ENCODE peak calls at places on chromosomes 6 and 20, in seven cellular contexts. U is right lobe of liver, I is cardiac muscle cell, Y is heart left ventricle, H is tibial artery, E is Karpas-422, D is GM23248. R is an unnamed sample. For H3K4me1 and H3K36me3, the result is how much of the 10 kb centered on the place peaks cover.

GRCh38 chr6:136717297-136717990 is 74.8 kb downstream of the MAP3K5 start:
- DNase-seq in U (no peak), I (peak), Y (no peak), H (no peak), E (no peak), D (peak), R (no peak)

GRCh38 chr6:136037246-136037884 is 185.9 kb downstream of the PDE7B start:
- DNase-seq in U (no peak), I (peak), Y (no peak), H (no peak), E (no peak), D (no peak), R (no peak)

GRCh38 chr6:51203504-51203903 is 384.8 kb downstream of the TFAP2B start:
- DNase-seq in U (no peak), I (no peak), Y (no peak), H (no peak), E (no peak), D (no peak), R (no peak)

GRCh38 chr6:446418-447366 is 55.1 kb downstream of the IRF4 start:
- DNase-seq in U (no peak), I (no peak), Y (peak), H (no peak), E (no peak), D (peak), R (no peak)

GRCh38 chr20:62946918-62947317 is 5.6 kb upstream of the SLC17A9 start:
- DNase-seq in U (no peak), I (peak), Y (no peak), H (no peak), E (no peak), D (no peak), R (no peak)

GRCh38 chr6:141472550-141472949 is 660.2 kb upstream of the GJE1 start:
- DNase-seq in U (no peak), I (no peak), Y (no peak), H (no peak), E (no peak), D (no peak), R (no peak)

GRCh38 chr6:108689279-108690161 is 128.8 kb downstream of the FOXO3 start:
- DNase-seq in U (peak), I (peak), Y (peak), H (peak), E (peak), D (peak), R (peak)

GRCh38 chr6:41824571-41825569 is 37.4 kb downstream of the TOMM6 start:
- DNase-seq in U (no peak), I (peak), Y (no peak), H (no peak), E (no peak), D (no peak), R (no peak)

GRCh38 chr20:20317195-20318113 is 50.5 kb upstream of the INSM1 start:
- DNase-seq in U (no peak), I (no peak), Y (no peak), H (no peak), E (peak), D (no peak), R (no peak)

GRCh38 chr20:20612251-20612650 is 100.2 kb downstream of the RALGAPA2 start:
- DNase-seq in U (no peak), I (no peak), Y (no peak), H (no peak), E (no peak), D (no peak), R (no peak)

GRCh38 chr6:63806573-63806913 is 170.9 kb downstream of the PHF3 start:
- DNase-seq in U (no peak), I (no peak), Y (no peak), H (no peak), E (no peak), D (no peak), R (no peak)

GRCh38 chr6:56734334-56734733 is 91.6 kb upstream of the DST start:
- DNase-seq in U (no peak), I (no peak), Y (no peak), H (no peak), E (no peak), D (no peak), R (no peak)

GRCh38 chr20:17795449-17796095 is 95.8 kb downstream of the BANF2 start:
- DNase-seq in U (no peak), I (peak), Y (no peak), H (no peak), E (no peak), D (peak), R (no peak)

GRCh38 chr20:3383878-3384495 is 23.5 kb downstream of the DNAAF9 start:
- DNase-seq in U (no peak), I (no peak), Y (no peak), H (no peak), E (no peak), D (no peak), R (no peak)

GRCh38 chr6:92043782-92044181 is 1375.6 kb downstream of the EPHA7 start:
- DNase-seq in U (no peak), I (no peak), Y (no peak), H (no peak), E (no peak), D (no peak), R (no peak)

GRCh38 chr6:152110878-152111820 is 303.7 kb downstream of the ESR1 start:
- DNase-seq in U (peak), I (peak), Y (peak), H (peak), E (no peak), D (no peak), R (no peak)

GRCh38 chr20:16929756-16930155 is 181.6 kb downstream of the OTOR start:
- DNase-seq in U (no peak), I (no peak), Y (no peak), H (no peak), E (no peak), D (peak), R (no peak)

GRCh38 chr6:3722211-3722621 is 29.3 kb downstream of the PXDC1 start:
- DNase-seq in U (no peak), I (no peak), Y (no peak), H (no peak), E (no peak), D (peak), R (no peak)

GRCh38 chr20:48631114-48632016 is 196.4 kb downstream of the PREX1 start:
- DNase-seq in U (no peak), I (peak), Y (no peak), H (no peak), E (no peak), D (peak), R (no peak)

GRCh38 chr20:47150403-47151152 is 205.9 kb downstream of the ZMYND8 start:
- DNase-seq in U (peak), I (peak), Y (peak), H (peak), E (peak), D (peak), R (peak)

GRCh38 chr6:26536571-26537159 is 1.5 kb upstream of the HMGN4 start:
- DNase-seq in U (no peak), I (peak), Y (no peak), H (no peak), E (peak), D (peak), R (no peak)

GRCh38 chr6:159533016-159533415 is 160.0 kb downstream of the SOD2 start:
- DNase-seq in U (no peak), I (no peak), Y (no peak), H (no peak), E (no peak), D (peak), R (no peak)

GRCh38 chr20:9626357-9626756 is 112.0 kb downstream of the LAMP5 start:
- DNase-seq in U (no peak), I (no peak), Y (no peak), H (no peak), E (no peak), D (no peak), R (no peak)
- H3K4me3 ChIP-seq in U (no peak), I (no peak), Y (no peak), H (no peak), E (no peak), D (no peak), R (no peak)

GRCh38 chr20:49687595-49688567 is 25.8 kb downstream of the B4GALT5 start:
- DNase-seq in U (peak), I (no peak), Y (no peak), H (no peak), E (no peak), D (no peak), R (no peak)
- H3K4me1 ChIP-seq in U (under half), I (under half), Y (half or more), H (under half), E (under half), D (under half), R (half or more)

GRCh38 chr6:69729870-69730449 is 66.8 kb downstream of the LMBRD1 start:
- DNase-seq in U (no peak), I (peak), Y (no peak), H (no peak), E (peak), D (peak), R (no peak)
- H3K36me3 ChIP-seq in U (under half), I (under half), Y (under half), H (under half), E (under half), D (under half), R (under half)

GRCh38 chr6:17043148-17043522 is 58.7 kb upstream of the STMND1 start:
- DNase-seq in U (no peak), I (no peak), Y (no peak), H (no peak), E (no peak), D (no peak), R (no peak)

GRCh38 chr6:17038316-17038715 is 63.5 kb upstream of the STMND1 start:
- DNase-seq in U (no peak), I (peak), Y (no peak), H (no peak), E (no peak), D (peak), R (no peak)

GRCh38 chr6:17045581-17046322 is 56.1 kb upstream of the STMND1 start:
- DNase-seq in U (no peak), I (peak), Y (no peak), H (no peak), E (no peak), D (peak), R (no peak)

GRCh38 chr6:17039266-17039665 is 62.6 kb upstream of the STMND1 start:
- DNase-seq in U (no peak), I (peak), Y (no peak), H (no peak), E (no peak), D (no peak), R (no peak)

GRCh38 chr6:17042422-17043147 is 59.3 kb upstream of the STMND1 start:
- DNase-seq in U (peak), I (peak), Y (no peak), H (no peak), E (no peak), D (peak), R (no peak)
- H3K4me3 ChIP-seq in U (no peak), I (no peak), Y (peak), H (peak), E (no peak), D (peak), R (no peak)

DNA sequence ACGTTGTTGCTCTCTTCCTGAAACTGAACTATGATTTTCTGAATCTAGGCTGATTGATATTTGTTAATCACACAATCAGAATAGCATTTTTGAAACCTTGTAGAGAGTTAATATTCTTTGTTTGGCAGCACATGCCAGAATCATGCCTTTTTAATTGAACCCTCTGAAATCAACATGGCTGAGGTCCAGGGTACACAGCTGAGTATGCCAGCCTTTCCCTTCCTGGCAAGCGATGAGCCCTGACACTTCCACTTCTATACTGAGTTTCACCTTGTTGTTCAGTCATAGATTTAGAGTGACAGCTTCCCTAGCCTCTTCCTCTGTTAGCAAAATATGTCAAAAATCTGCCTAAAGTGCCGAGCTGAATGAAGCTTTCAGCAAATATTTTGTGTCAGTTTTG is 6.8 kb downstream of the HDDC2 start:
- DNase-seq in U (peak), I (no peak), Y (no peak), H (no peak), E (no peak), D (no peak), R (no peak)
- H3K4me1 ChIP-seq in U (under half), I (under half), Y (half or more), H (under half), E (under half), D (under half), R (under half)

DNA sequence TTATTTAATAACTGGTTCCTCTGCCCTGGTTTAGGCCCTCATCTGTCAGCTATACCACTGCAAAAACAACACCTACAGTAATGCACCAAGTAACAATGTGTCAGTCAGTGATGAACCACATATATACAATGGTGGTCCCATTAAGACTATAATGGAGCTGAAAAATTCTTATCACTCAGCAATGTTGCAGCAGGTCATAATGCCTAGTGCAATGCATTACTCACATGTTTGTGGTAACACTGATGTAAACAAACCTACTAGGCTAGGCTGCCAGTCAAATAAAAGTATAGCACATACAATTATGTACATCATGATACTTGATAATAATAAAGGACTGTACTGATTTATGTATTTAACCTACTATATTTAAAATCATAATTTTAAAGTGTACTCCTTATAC is 31.3 kb downstream of the RARS2 start:
- DNase-seq in U (no peak), I (no peak), Y (no peak), H (no peak), E (no peak), D (no peak), R (no peak)
- H3K36me3 ChIP-seq in U (under half), I (under half), Y (half or more), H (under half), E (under half), D (half or more), R (half or more)